ENCODE peak calls at places on chromosomes 4 and X, in four cellular contexts. D is IMR-90, S is heart left ventricle, J is lower leg skin. K is an unnamed sample.

GRCh38 chr4:73687414-73687813 is 53.0 kb upstream of the CXCL8 start:
- DNase-seq in D (no peak), S (no peak), J (no peak), K (no peak)

GRCh38 chr4:34464196-34464595 is 1780.1 kb downstream of the ARAP2 start:
- DNase-seq in D (no peak), S (no peak), J (no peak), K (no peak)

GRCh38 chr4:1400191-1400805 is 5.9 kb downstream of the NKX1-1 start:
- DNase-seq in D (no peak), S (no peak), J (peak; percentile 75), K (peak; percentile 13)

GRCh38 chrX:7146703-7147430 is 645 bp upstream of the STS start:
- DNase-seq in D (no peak), S (peak; percentile 28), J (no peak), K (no peak)

GRCh38 chr4:148056879-148057278 is 325.0 kb downstream of the ARHGAP10 start:
- DNase-seq in D (peak; percentile 77), S (peak; percentile 63), J (peak; percentile 90), K (no peak)

GRCh38 chrX:138711399-138712347 is at the start of gene FGF13:
- DNase-seq in D (no peak), S (peak; percentile 28), J (no peak), K (peak; percentile 11)

GRCh38 chr4:8255698-8256441 is 13.7 kb upstream of the HTRA3 start:
- DNase-seq in D (peak; percentile 43), S (no peak), J (peak; percentile 96), K (no peak)

GRCh38 chr4:47650584-47651130 is 165.6 kb downstream of the ATP10D start:
- DNase-seq in D (peak; percentile 51), S (no peak), J (no peak), K (no peak)

GRCh38 chrX:120310861-120311631 is at the start of gene TMEM255A:
- DNase-seq in D (no peak), S (no peak), J (peak; percentile 85), K (no peak)

GRCh38 chr4:79917246-79917645 is 155.8 kb downstream of the ANTXR2 start:
- DNase-seq in D (peak; percentile 44), S (peak; percentile 30), J (no peak), K (no peak)

GRCh38 chrX:49003696-49004095 is 1.6 kb upstream of the GRIPAP1 start:
- DNase-seq in D (no peak), S (no peak), J (no peak), K (no peak)

GRCh38 chrX:42524374-42524773 is 253.6 kb downstream of the PPP1R2C start:
- DNase-seq in D (peak; percentile 1), S (no peak), J (no peak), K (no peak)

GRCh38 chrX:150482537-150483217 is 85.7 kb upstream of the MTM1 start:
- DNase-seq in D (peak; percentile 85), S (no peak), J (no peak), K (no peak)

GRCh38 chrX:154096140-154097002 is 1.1 kb downstream of the MECP2 start:
- DNase-seq in D (peak; percentile 43), S (peak; percentile 35), J (no peak), K (no peak)

GRCh38 chrX:3006500-3006899 is at the start of gene ARSH:
- DNase-seq in D (no peak), S (no peak), J (no peak), K (no peak)

GRCh38 chrX:140733766-140734342 is 24.3 kb downstream of the LINC00632 start:
- DNase-seq in D (peak; percentile 57), S (no peak), J (no peak), K (no peak)

GRCh38 chr4:68864438-68865177 is 48.8 kb downstream of the UGT2B10 start:
- DNase-seq in D (no peak), S (no peak), J (no peak), K (no peak)

GRCh38 chrX:101485212-101486064 is at the start of gene ARMCX4:
- DNase-seq in D (peak; percentile 62), S (peak; percentile 49), J (peak; percentile 83), K (no peak)

GRCh38 chr4:110347805-110348204 is 128.2 kb upstream of the ENPEP start:
- DNase-seq in D (no peak), S (no peak), J (no peak), K (no peak)

GRCh38 chr4:780730-781492 is 45.0 kb downstream of the CPLX1 start:
- DNase-seq in D (peak; percentile 10), S (no peak), J (peak; percentile 87), K (no peak)

GRCh38 chr4:21888195-21888976 is 60.2 kb downstream of the KCNIP4 start:
- DNase-seq in D (peak; percentile 93), S (no peak), J (no peak), K (no peak)

GRCh38 chr4:101993841-101994221 is 203.3 kb downstream of the BANK1 start:
- DNase-seq in D (no peak), S (no peak), J (no peak), K (no peak)

GRCh38 chr4:77734928-77735327 is 84.2 kb downstream of the CNOT6L start:
- DNase-seq in D (peak; percentile 79), S (no peak), J (no peak), K (peak; percentile 12)

GRCh38 chr4:67558493-67558892 is at the start of gene STAP1:
- DNase-seq in D (no peak), S (no peak), J (no peak), K (no peak)
- TF ChIP-seq POLR2A in D (no peak), S (no peak), J (no peak), K (peak; percentile 45)

GRCh38 chr4:5824635-5825034 is 68.3 kb downstream of the CRMP1 start:
- DNase-seq in D (peak; percentile 51), S (no peak), J (no peak), K (no peak)
- TF ChIP-seq POLR2A in D (no peak), S (no peak), J (no peak), K (no peak)

DNA sequence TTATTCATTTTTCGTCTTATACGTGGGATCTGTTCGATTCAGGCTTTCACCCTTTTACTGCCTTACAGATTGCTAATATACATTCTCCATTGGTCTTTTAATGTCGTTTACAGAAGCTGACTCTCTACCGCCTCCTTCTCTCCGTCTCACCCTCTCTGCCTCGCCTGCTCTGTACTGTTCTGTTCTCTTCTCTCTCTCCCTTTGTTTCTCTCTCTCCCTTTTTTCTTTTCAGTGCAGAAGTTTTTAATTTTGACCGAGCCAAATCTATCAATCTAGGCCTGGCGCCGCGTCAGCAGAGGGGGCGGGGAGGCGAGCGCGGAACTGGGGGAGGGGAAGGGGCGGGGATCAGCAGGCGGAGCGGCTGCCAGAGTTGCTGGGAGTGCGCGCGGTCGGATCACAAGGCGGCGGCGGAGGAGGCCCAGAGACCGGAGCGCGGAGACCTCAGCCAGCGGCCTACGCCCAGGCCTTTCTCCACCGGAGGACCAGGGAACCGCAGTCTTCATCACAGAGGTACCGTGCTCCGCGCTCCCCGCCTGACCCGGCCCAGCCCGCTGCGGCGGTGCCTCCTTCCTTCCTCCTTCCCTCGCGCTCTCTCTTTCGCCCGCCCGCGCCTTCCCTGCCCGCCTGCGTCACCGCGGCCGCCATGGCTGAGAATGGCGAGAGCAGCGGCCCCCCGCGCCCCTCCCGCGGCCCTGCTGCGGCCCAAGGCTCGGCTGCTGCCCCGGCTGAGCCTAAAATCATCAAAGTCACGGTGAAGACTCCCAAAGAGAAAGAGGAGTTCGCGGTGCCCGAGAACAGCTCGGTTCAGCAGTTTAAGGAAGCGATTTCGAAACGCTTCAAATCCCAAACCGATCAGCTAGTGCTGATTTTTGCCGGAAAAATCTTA is at the start of gene UBQLN2:
- DNase-seq in D (peak; percentile 70), S (peak; percentile 85), J (peak; percentile 95), K (no peak)
- TF ChIP-seq POLR2A in D (peak; percentile 77), S (peak; percentile 60), J (peak; percentile 69), K (peak; percentile 71)

GRCh38 chr4:151668687-151669402 is 92.0 kb downstream of the GATB start:
- DNase-seq in D (peak; percentile 75), S (no peak), J (peak; percentile 82), K (no peak)

GRCh38 chr4:151667666-151668065 is 93.1 kb downstream of the GATB start:
- DNase-seq in D (no peak), S (no peak), J (no peak), K (no peak)

GRCh38 chr4:151666501-151666900 is 94.3 kb downstream of the GATB start:
- DNase-seq in D (no peak), S (no peak), J (peak; percentile 58), K (no peak)

GRCh38 chr4:151665442-151666127 is 95.2 kb downstream of the GATB start:
- DNase-seq in D (no peak), S (no peak), J (peak; percentile 53), K (no peak)

GRCh38 chr4:151667025-151667424 is 93.8 kb downstream of the GATB start:
- DNase-seq in D (peak; percentile 34), S (no peak), J (peak; percentile 66), K (no peak)
- TF ChIP-seq POLR2A in D (no peak), S (no peak), J (no peak), K (no peak)

K was measured in GM12892.